ENCODE peak calls at places on chromosomes 2 and 18, in four cellular contexts. One of them, this sample, is unnamed.

GRCh38 chr2:44596537-44597320 is 235.0 kb downstream of the CAMKMT start:
- DNase-seq in stimulated activated CD8-positive, alpha-beta memory T cell treated with anti-CD3 and anti-CD28 coated beads, Interleukin-15, amount 100 ng/mL, for 24 hours: no peak
- DNase-seq in activated T-helper 2 cell treated with anti-CD3 and anti-CD28 coated beads, Interferon-gamma antibody, Interleukin-2, Interleukin-4, amounts not matched to agents 10 μg/mL and 5 μg/mL and 100 μg/mL, durations not matched to agents 14 hours and 24 hours and 36 hours: no peak
- DNase-seq in NCI-H1092: no peak
- DNase-seq in this sample: no peak

GRCh38 chr2:168392031-168392430 is 64.0 kb upstream of the CERS6 start:
- DNase-seq in stimulated activated CD8-positive, alpha-beta memory T cell treated with anti-CD3 and anti-CD28 coated beads, Interleukin-15, amount 100 ng/mL, for 24 hours: no peak
- DNase-seq in activated T-helper 2 cell treated with anti-CD3 and anti-CD28 coated beads, Interferon-gamma antibody, Interleukin-2, Interleukin-4, amounts not matched to agents 10 μg/mL and 5 μg/mL and 100 μg/mL, durations not matched to agents 14 hours and 24 hours and 36 hours: no peak
- DNase-seq in NCI-H1092: no peak
- DNase-seq in this sample: no peak

GRCh38 chr2:57907411-57907810 is 139.2 kb upstream of the VRK2 start:
- DNase-seq in stimulated activated CD8-positive, alpha-beta memory T cell treated with anti-CD3 and anti-CD28 coated beads, Interleukin-15, amount 100 ng/mL, for 24 hours: no peak
- DNase-seq in activated T-helper 2 cell treated with anti-CD3 and anti-CD28 coated beads, Interferon-gamma antibody, Interleukin-2, Interleukin-4, amounts not matched to agents 10 μg/mL and 5 μg/mL and 100 μg/mL, durations not matched to agents 14 hours and 24 hours and 36 hours: no peak
- DNase-seq in NCI-H1092: no peak
- DNase-seq in this sample: no peak

GRCh38 chr2:74902281-74902860 is 56.1 kb upstream of the POLE4 start:
- DNase-seq in stimulated activated CD8-positive, alpha-beta memory T cell treated with anti-CD3 and anti-CD28 coated beads, Interleukin-15, amount 100 ng/mL, for 24 hours: no peak
- DNase-seq in activated T-helper 2 cell treated with anti-CD3 and anti-CD28 coated beads, Interferon-gamma antibody, Interleukin-2, Interleukin-4, amounts not matched to agents 10 μg/mL and 5 μg/mL and 100 μg/mL, durations not matched to agents 14 hours and 24 hours and 36 hours: no peak
- DNase-seq in NCI-H1092: no peak
- DNase-seq in this sample: no peak

GRCh38 chr18:13359195-13359594 is 140.6 kb downstream of the LDLRAD4 start:
- DNase-seq in stimulated activated CD8-positive, alpha-beta memory T cell treated with anti-CD3 and anti-CD28 coated beads, Interleukin-15, amount 100 ng/mL, for 24 hours: no peak
- DNase-seq in activated T-helper 2 cell treated with anti-CD3 and anti-CD28 coated beads, Interferon-gamma antibody, Interleukin-2, Interleukin-4, amounts not matched to agents 10 μg/mL and 5 μg/mL and 100 μg/mL, durations not matched to agents 14 hours and 24 hours and 36 hours: no peak
- DNase-seq in NCI-H1092: no peak
- DNase-seq in this sample: no peak

GRCh38 chr2:213157242-213157641 is 5.8 kb upstream of the IKZF2 start:
- DNase-seq in stimulated activated CD8-positive, alpha-beta memory T cell treated with anti-CD3 and anti-CD28 coated beads, Interleukin-15, amount 100 ng/mL, for 24 hours: no peak
- DNase-seq in activated T-helper 2 cell treated with anti-CD3 and anti-CD28 coated beads, Interferon-gamma antibody, Interleukin-2, Interleukin-4, amounts not matched to agents 10 μg/mL and 5 μg/mL and 100 μg/mL, durations not matched to agents 14 hours and 24 hours and 36 hours: no peak
- DNase-seq in NCI-H1092: no peak
- DNase-seq in this sample: no peak

GRCh38 chr2:138724296-138724695 is 55.9 kb downstream of the NXPH2 start:
- DNase-seq in stimulated activated CD8-positive, alpha-beta memory T cell treated with anti-CD3 and anti-CD28 coated beads, Interleukin-15, amount 100 ng/mL, for 24 hours: no peak
- DNase-seq in activated T-helper 2 cell treated with anti-CD3 and anti-CD28 coated beads, Interferon-gamma antibody, Interleukin-2, Interleukin-4, amounts not matched to agents 10 μg/mL and 5 μg/mL and 100 μg/mL, durations not matched to agents 14 hours and 24 hours and 36 hours: no peak
- DNase-seq in NCI-H1092: no peak
- DNase-seq in this sample: no peak

GRCh38 chr2:120711694-120712093 is 24.0 kb upstream of the GLI2 start:
- DNase-seq in stimulated activated CD8-positive, alpha-beta memory T cell treated with anti-CD3 and anti-CD28 coated beads, Interleukin-15, amount 100 ng/mL, for 24 hours: no peak
- DNase-seq in activated T-helper 2 cell treated with anti-CD3 and anti-CD28 coated beads, Interferon-gamma antibody, Interleukin-2, Interleukin-4, amounts not matched to agents 10 μg/mL and 5 μg/mL and 100 μg/mL, durations not matched to agents 14 hours and 24 hours and 36 hours: no peak
- DNase-seq in NCI-H1092: no peak
- DNase-seq in this sample: no peak

GRCh38 chr2:98615481-98615880 is 7.1 kb downstream of the UNC50 start:
- DNase-seq in stimulated activated CD8-positive, alpha-beta memory T cell treated with anti-CD3 and anti-CD28 coated beads, Interleukin-15, amount 100 ng/mL, for 24 hours: no peak
- DNase-seq in activated T-helper 2 cell treated with anti-CD3 and anti-CD28 coated beads, Interferon-gamma antibody, Interleukin-2, Interleukin-4, amounts not matched to agents 10 μg/mL and 5 μg/mL and 100 μg/mL, durations not matched to agents 14 hours and 24 hours and 36 hours: no peak
- DNase-seq in NCI-H1092: no peak
- DNase-seq in this sample: no peak